ENCODE peak calls at places on chromosomes 7 and 10, in six cellular contexts. Y is stimulated activated CD8-positive, alpha-beta memory T cell treated with anti-CD3 and anti-CD28 coated beads, Interleukin-15, amount 100 ng/mL, for 48 hours; F is uterus; U is right cardiac atrium; M is A172; K is NCI-H1092 treated with DMSO at 0.1 percent for 48 hours. L is an unnamed sample.

GRCh38 chr7:27164381-27165088 is 802 bp downstream of the HOXA9 start:
- DNase-seq in Y (no peak), F (peak), U (peak), M (peak), K (no peak), L (no peak)

GRCh38 chr10:3538850-3539531 is 246.0 kb downstream of the KLF6 start:
- DNase-seq in Y (no peak), F (no peak), U (peak), M (peak), K (no peak), L (peak)

GRCh38 chr10:32746869-32747268 is 211.2 kb downstream of the ITGB1 start:
- DNase-seq in Y (no peak), F (no peak), U (no peak), M (no peak), K (no peak), L (no peak)

GRCh38 chr10:87626422-87626892 is 33.2 kb upstream of the PAPSS2 start:
- DNase-seq in Y (no peak), F (no peak), U (no peak), M (no peak), K (no peak), L (no peak)

GRCh38 chr10:22133640-22134624 is 83.9 kb downstream of the EBLN1 start:
- DNase-seq in Y (no peak), F (no peak), U (no peak), M (no peak), K (no peak), L (no peak)

GRCh38 chr7:78558571-78558970 is 760.0 kb downstream of the PHTF2 start:
- DNase-seq in Y (no peak), F (no peak), U (no peak), M (no peak), K (no peak), L (peak)

GRCh38 chr10:122703483-122704448 is 4.1 kb upstream of the C10orf120 start:
- DNase-seq in Y (peak), F (peak), U (peak), M (peak), K (peak), L (peak)

GRCh38 chr7:43721193-43721806 is 8.0 kb downstream of the COA1 start:
- DNase-seq in Y (no peak), F (no peak), U (no peak), M (peak), K (peak), L (peak)

GRCh38 chr7:128923411-128923800 is 12.9 kb upstream of the KCP start:
- DNase-seq in Y (no peak), F (no peak), U (no peak), M (no peak), K (no peak), L (no peak)

GRCh38 chr7:43843276-43843675 is 26.0 kb downstream of the MRPS24 start:
- DNase-seq in Y (no peak), F (no peak), U (no peak), M (no peak), K (no peak), L (no peak)

GRCh38 chr7:112056409-112056808 is 149.8 kb downstream of the DOCK4 start:
- DNase-seq in Y (no peak), F (no peak), U (no peak), M (peak), K (peak), L (no peak)

GRCh38 chr7:73974948-73975926 is 52.7 kb upstream of the ELN start:
- DNase-seq in Y (no peak), F (no peak), U (peak), M (no peak), K (no peak), L (no peak)

GRCh38 chr7:100837099-100837836 is 9.9 kb upstream of the EPHB4 start:
- DNase-seq in Y (peak), F (peak), U (peak), M (peak), K (peak), L (peak)

GRCh38 chr7:16064316-16064715 is 357.0 kb downstream of the CRPPA start:
- DNase-seq in Y (no peak), F (no peak), U (no peak), M (no peak), K (no peak), L (no peak)

GRCh38 chr10:79181680-79182079 is 112.9 kb downstream of the ZMIZ1 start:
- DNase-seq in Y (no peak), F (no peak), U (peak), M (peak), K (no peak), L (peak)

GRCh38 chr7:65477326-65477725 is 103.7 kb downstream of the ZNF92 start:
- DNase-seq in Y (no peak), F (no peak), U (no peak), M (peak), K (peak), L (peak)

GRCh38 chr10:110774069-110775021 is 97.4 kb upstream of the PDCD4 start:
- DNase-seq in Y (peak), F (no peak), U (no peak), M (peak), K (no peak), L (no peak)

GRCh38 chr10:12435348-12435747 is 86.0 kb downstream of the CAMK1D start:
- DNase-seq in Y (no peak), F (no peak), U (no peak), M (no peak), K (no peak), L (peak)

GRCh38 chr10:92880233-92880861 is 32.0 kb downstream of the EXOC6 start:
- DNase-seq in Y (no peak), F (no peak), U (no peak), M (peak), K (peak), L (peak)

GRCh38 chr7:100369105-100369504 is 4.2 kb upstream of the PILRA start:
- DNase-seq in Y (no peak), F (no peak), U (peak), M (no peak), K (no peak), L (no peak)

GRCh38 chr10:73920084-73920483 is 9.2 kb downstream of the PLAU start:
- DNase-seq in Y (no peak), F (peak), U (peak), M (no peak), K (no peak), L (no peak)

GRCh38 chr10:33791295-33791694 is 456.8 kb upstream of the NRP1 start:
- DNase-seq in Y (no peak), F (no peak), U (no peak), M (no peak), K (peak), L (no peak)

GRCh38 chr7:137948845-137949330 is 53.0 kb downstream of the CREB3L2 start:
- DNase-seq in Y (no peak), F (no peak), U (no peak), M (no peak), K (no peak), L (no peak)

GRCh38 chr10:34523017-34523767 is 291.9 kb downstream of the PARD3 start:
- DNase-seq in Y (no peak), F (no peak), U (no peak), M (no peak), K (no peak), L (no peak)

GRCh38 chr10:28991326-28991725 is 297.5 kb upstream of the LYZL1 start:
- DNase-seq in Y (no peak), F (no peak), U (no peak), M (peak), K (no peak), L (no peak)

GRCh38 chr7:132171130-132171576 is 405.1 kb downstream of the PLXNA4 start:
- DNase-seq in Y (no peak), F (no peak), U (no peak), M (no peak), K (no peak), L (no peak)

GRCh38 chr7:104643587-104644217 is 315.3 kb downstream of the LHFPL3 start:
- DNase-seq in Y (no peak), F (no peak), U (no peak), M (no peak), K (peak), L (no peak)

GRCh38 chr7:27899601-27900000 is 159.6 kb downstream of the TAX1BP1 start:
- DNase-seq in Y (peak), F (no peak), U (no peak), M (no peak), K (no peak), L (no peak)

GRCh38 chr10:80459047-80459865 is 5.1 kb downstream of the TSPAN14 start:
- DNase-seq in Y (peak), F (no peak), U (peak), M (peak), K (no peak), L (no peak)

GRCh38 chr7:54109501-54109900 is 432.7 kb upstream of the VSTM2A start:
- DNase-seq in Y (no peak), F (no peak), U (no peak), M (peak), K (no peak), L (no peak)

GRCh38 chr10:24341897-24342296 is 133.0 kb downstream of the KIAA1217 start:
- DNase-seq in Y (no peak), F (no peak), U (no peak), M (no peak), K (no peak), L (no peak)

GRCh38 chr10:95363303-95363912 is 72.6 kb upstream of the PDLIM1 start:
- DNase-seq in Y (no peak), F (no peak), U (no peak), M (peak), K (peak), L (peak)

GRCh38 chr7:151400626-151401315 is 9.1 kb downstream of the WDR86 start:
- DNase-seq in Y (no peak), F (no peak), U (no peak), M (no peak), K (no peak), L (no peak)

GRCh38 chr7:101950450-101951119 is 133.2 kb downstream of the CUX1 start:
- DNase-seq in Y (no peak), F (no peak), U (no peak), M (peak), K (no peak), L (no peak)

GRCh38 chr10:24350111-24350921 is 141.4 kb downstream of the KIAA1217 start:
- DNase-seq in Y (no peak), F (no peak), U (no peak), M (no peak), K (no peak), L (no peak)

GRCh38 chr7:35874881-35875280 is 74.0 kb downstream of the SEPTIN7 start:
- DNase-seq in Y (no peak), F (no peak), U (no peak), M (no peak), K (no peak), L (no peak)

L was measured in NCI-H1417.